ENCODE peak calls at places on chromosomes 1 and 21, in six cellular contexts. One of them, this sample, is unnamed.

GRCh38 chr1:160978510-160978927 is 23.9 kb upstream of the ITLN2 start:
- DNase-seq in GM12878: no peak
- DNase-seq in H1: no peak
- DNase-seq in K562: no peak
- DNase-seq in HepG2: peak
- DNase-seq in HCT116: no peak
- DNase-seq in this sample: no peak

GRCh38 chr1:219189021-219189824 is 15.5 kb downstream of the LYPLAL1 start:
- DNase-seq in HCT116: no peak
- DNase-seq in K562: no peak
- DNase-seq in HepG2: no peak
- DNase-seq in GM12878: peak
- DNase-seq in H1: no peak
- DNase-seq in this sample: no peak

GRCh38 chr21:33840771-33841170 is 74.8 kb downstream of the ATP5PO start:
- DNase-seq in HCT116: no peak
- DNase-seq in HepG2: no peak
- DNase-seq in H1: no peak
- DNase-seq in GM12878: no peak
- DNase-seq in K562: no peak
- DNase-seq in this sample: no peak

GRCh38 chr1:157105988-157106812 is 6.6 kb upstream of the ETV3L start:
- DNase-seq in HepG2: no peak
- DNase-seq in HCT116: no peak
- DNase-seq in GM12878: peak
- DNase-seq in K562: no peak
- DNase-seq in H1: no peak
- DNase-seq in this sample: no peak

GRCh38 chr1:216075339-216075738 is 347.9 kb downstream of the USH2A start:
- DNase-seq in HepG2: no peak
- DNase-seq in GM12878: no peak
- DNase-seq in K562: no peak
- DNase-seq in H1: no peak
- DNase-seq in HCT116: no peak
- DNase-seq in this sample: peak

GRCh38 chr1:160400284-160400645 is at the start of gene VANGL2:
- DNase-seq in K562: peak
- DNase-seq in H1: no peak
- DNase-seq in HCT116: no peak
- DNase-seq in GM12878: no peak
- DNase-seq in HepG2: no peak
- DNase-seq in this sample: peak

GRCh38 chr1:218553197-218553596 is 208.1 kb downstream of the TGFB2 start:
- DNase-seq in HepG2: no peak
- DNase-seq in HCT116: no peak
- DNase-seq in H1: no peak
- DNase-seq in K562: peak
- DNase-seq in GM12878: no peak
- DNase-seq in this sample: no peak

GRCh38 chr1:86757272-86757984 is 53.1 kb downstream of the SH3GLB1 start:
- DNase-seq in GM12878: no peak
- DNase-seq in HepG2: no peak
- DNase-seq in HCT116: no peak
- DNase-seq in K562: no peak
- DNase-seq in H1: no peak
- DNase-seq in this sample: no peak

GRCh38 chr1:214319930-214320329 is 39.0 kb downstream of the SMYD2 start:
- DNase-seq in HepG2: no peak
- DNase-seq in H1: no peak
- DNase-seq in K562: peak
- DNase-seq in GM12878: no peak
- DNase-seq in HCT116: no peak
- DNase-seq in this sample: no peak
- TF ChIP-seq ZNF274 in HepG2: no peak
- TF ChIP-seq ZNF274 in H1: no peak
- TF ChIP-seq ZNF274 in K562: no peak
- TF ChIP-seq ZNF274 in GM12878: no peak
- TF ChIP-seq ZNF274 in HCT116: no peak
- TF ChIP-seq ZNF274 in this sample: no peak

GRCh38 chr1:186750250-186750649 is 70.0 kb upstream of the PTGS2 start:
- DNase-seq in HepG2: no peak
- DNase-seq in K562: no peak
- DNase-seq in H1: no peak
- DNase-seq in HCT116: no peak
- DNase-seq in GM12878: no peak
- DNase-seq in this sample: no peak
- TF ChIP-seq YY1 in HepG2: no peak
- TF ChIP-seq YY1 in K562: no peak
- TF ChIP-seq YY1 in H1: no peak
- TF ChIP-seq YY1 in HCT116: no peak
- TF ChIP-seq YY1 in GM12878: no peak
- TF ChIP-seq YY1 in this sample: no peak

GRCh38 chr1:27011058-27011764 is 1.4 kb downstream of the TENT5B start:
- DNase-seq in K562: peak
- DNase-seq in HepG2: no peak
- DNase-seq in GM12878: no peak
- DNase-seq in H1: no peak
- DNase-seq in HCT116: peak
- DNase-seq in this sample: peak
- H3K4me3 ChIP-seq in K562: no peak
- H3K4me3 ChIP-seq in HepG2: no peak
- H3K4me3 ChIP-seq in GM12878: no peak
- H3K4me3 ChIP-seq in H1: peak
- H3K4me3 ChIP-seq in HCT116: peak
- H3K4me3 ChIP-seq in this sample: peak

DNA sequence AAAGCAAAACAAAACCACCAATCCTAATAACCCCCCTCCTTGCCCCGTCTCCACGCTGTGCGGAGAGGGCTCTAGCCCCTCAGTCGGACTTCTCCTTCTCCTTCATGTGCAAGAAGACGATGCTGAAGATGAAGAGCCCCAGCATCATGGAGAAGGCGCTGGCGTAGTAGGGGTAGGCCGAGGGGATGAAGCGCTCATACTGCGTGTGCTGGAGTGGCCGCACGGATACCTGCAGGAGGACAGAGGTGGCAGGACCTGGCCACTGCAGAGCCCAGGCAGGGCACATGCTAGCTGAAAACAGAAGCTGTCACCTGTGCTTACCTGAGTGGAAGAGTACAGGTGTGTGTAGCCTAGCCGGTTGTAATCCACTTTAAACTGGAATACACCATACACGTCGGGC is 8.9 kb downstream of the DDOST start:
- DNase-seq in HCT116: no peak
- DNase-seq in K562: no peak
- DNase-seq in H1: no peak
- DNase-seq in HepG2: no peak
- DNase-seq in GM12878: no peak
- DNase-seq in this sample: no peak
- TF ChIP-seq ZNF274 in HCT116: no peak
- TF ChIP-seq ZNF274 in K562: no peak
- TF ChIP-seq ZNF274 in H1: no peak
- TF ChIP-seq ZNF274 in HepG2: no peak
- TF ChIP-seq ZNF274 in GM12878: no peak
- TF ChIP-seq ZNF274 in this sample: no peak